ENCODE peak calls at places on chromosomes 12 and 14, in five cellular contexts. L is esophagus muscularis mucosa, M is cardiac fibroblast, E is fibroblast of lung, Z is astrocyte of the spinal cord. G is an unnamed sample.

GRCh38 chr12:39145175-39145999 is 240.0 kb upstream of the CPNE8 start:
- DNase-seq in E (peak; percentile 21), Z (peak; percentile 47), L (no peak), M (peak; percentile 20), G (peak; percentile 25)

GRCh38 chr14:77022219-77022852 is 6.2 kb downstream of the IRF2BPL start:
- DNase-seq in M (no peak), Z (no peak), L (no peak), E (no peak), G (no peak)

GRCh38 chr12:64059685-64060084 is 162.4 kb downstream of the KICS2 start:
- DNase-seq in M (peak; percentile 22), Z (no peak), L (no peak), E (no peak), G (no peak)

GRCh38 chr14:38297681-38298080 is 41.8 kb upstream of the CLEC14A start:
- DNase-seq in Z (peak; percentile 20), L (no peak), E (peak; percentile 44), M (peak; percentile 65), G (peak; percentile 71)

GRCh38 chr14:35687335-35687939 is 121.7 kb downstream of the RALGAPA1 start:
- DNase-seq in L (no peak), Z (peak; percentile 65), M (peak; percentile 75), E (peak; percentile 37), G (peak; percentile 67)

GRCh38 chr12:45898094-45898493 is 92.3 kb downstream of the SCAF11 start:
- DNase-seq in E (no peak), Z (no peak), L (no peak), M (no peak), G (no peak)

GRCh38 chr12:25629341-25629740 is 76.3 kb upstream of the LMNTD1 start:
- DNase-seq in M (no peak), Z (no peak), E (no peak), L (no peak), G (no peak)

GRCh38 chr12:120687570-120688289 is 781 bp downstream of the MLEC start:
- DNase-seq in E (peak; percentile 29), Z (no peak), M (peak; percentile 24), L (no peak), G (peak; percentile 24)

GRCh38 chr12:53495903-53496751 is 3.1 kb downstream of the MAP3K12 start:
- DNase-seq in E (peak; percentile 46), Z (peak; percentile 58), L (no peak), M (peak; percentile 71), G (peak; percentile 87)

GRCh38 chr12:68119724-68120211 is 39.8 kb downstream of the IFNG start:
- DNase-seq in L (no peak), M (no peak), Z (no peak), E (peak; percentile 6), G (no peak)

GRCh38 chr12:131089526-131090253 is 136.0 kb downstream of the ADGRD1 start:
- DNase-seq in E (no peak), L (no peak), M (no peak), Z (no peak), G (no peak)

GRCh38 chr12:5220835-5221234 is 177.2 kb downstream of the KCNA5 start:
- DNase-seq in L (no peak), M (no peak), Z (no peak), E (peak; percentile 42), G (no peak)

GRCh38 chr14:92624764-92625163 is 111.2 kb downstream of the RIN3 start:
- DNase-seq in L (no peak), M (no peak), Z (no peak), E (no peak), G (no peak)

GRCh38 chr12:107169200-107169599 is 75.9 kb upstream of the CRY1 start:
- DNase-seq in E (no peak), M (no peak), Z (no peak), L (no peak), G (no peak)

GRCh38 chr12:45732250-45732649 is 2.7 kb downstream of the ARID2 start:
- DNase-seq in M (peak; percentile 46), E (peak; percentile 46), L (no peak), Z (peak; percentile 23), G (peak; percentile 25)

GRCh38 chr14:76984297-76984696 is 44.2 kb downstream of the IRF2BPL start:
- DNase-seq in Z (no peak), M (no peak), L (no peak), E (no peak), G (no peak)

GRCh38 chr12:79983492-79983891 is 48.6 kb upstream of the PPP1R12A start:
- DNase-seq in E (peak; percentile 99), L (no peak), M (peak; percentile 68), Z (peak; percentile 87), G (peak; percentile 91)

DNA sequence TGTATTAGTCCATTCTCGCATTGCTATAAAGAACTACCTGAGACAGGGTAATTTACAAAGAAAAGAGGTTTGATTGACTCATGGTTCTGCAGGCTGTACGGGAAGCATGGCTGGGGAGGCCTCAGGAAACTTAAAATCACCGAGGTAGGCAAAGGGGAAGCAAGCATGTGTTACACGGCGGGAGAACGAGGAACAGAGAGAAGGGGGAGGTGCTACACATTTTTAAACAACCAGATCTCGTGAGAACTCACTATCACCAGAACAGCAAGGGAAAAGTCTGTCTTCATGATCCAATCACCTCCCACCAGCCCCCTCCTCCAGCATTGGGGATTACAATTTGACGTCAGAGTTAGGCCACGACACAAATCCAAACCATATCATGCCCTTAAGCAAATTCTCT is 13.3 kb upstream of the MAX start:
- DNase-seq in E (no peak), M (no peak), Z (no peak), L (peak; percentile 37), G (no peak)
- TF ChIP-seq CTCF in E (no peak), M (no peak), Z (no peak), L (no peak), G (no peak)

DNA sequence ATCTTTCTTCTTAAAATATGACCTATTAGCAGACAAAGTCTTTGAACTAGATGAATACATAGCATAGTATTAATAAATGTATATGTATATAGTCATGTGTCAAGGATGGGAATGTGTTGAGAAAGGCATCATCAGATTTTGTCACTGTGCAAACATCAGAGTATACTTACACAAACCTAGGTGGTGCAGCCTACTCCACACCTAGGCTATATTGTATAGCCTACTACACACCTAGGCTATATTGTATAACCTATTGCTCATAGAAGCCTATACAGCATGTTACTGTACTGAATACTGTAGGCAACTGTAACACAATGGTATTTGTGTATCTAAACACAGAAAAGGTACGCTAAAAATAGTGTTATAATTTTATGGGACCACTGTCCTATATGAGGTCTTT is 47.6 kb downstream of the PTPN21 start:
- DNase-seq in Z (no peak), M (no peak), L (no peak), E (no peak), G (no peak)
- H3K4me3 ChIP-seq in Z (no peak overlapping the region), M (no peak overlapping the region), L (no peak overlapping the region), E (no peak overlapping the region), G (no peak overlapping the region)

DNA sequence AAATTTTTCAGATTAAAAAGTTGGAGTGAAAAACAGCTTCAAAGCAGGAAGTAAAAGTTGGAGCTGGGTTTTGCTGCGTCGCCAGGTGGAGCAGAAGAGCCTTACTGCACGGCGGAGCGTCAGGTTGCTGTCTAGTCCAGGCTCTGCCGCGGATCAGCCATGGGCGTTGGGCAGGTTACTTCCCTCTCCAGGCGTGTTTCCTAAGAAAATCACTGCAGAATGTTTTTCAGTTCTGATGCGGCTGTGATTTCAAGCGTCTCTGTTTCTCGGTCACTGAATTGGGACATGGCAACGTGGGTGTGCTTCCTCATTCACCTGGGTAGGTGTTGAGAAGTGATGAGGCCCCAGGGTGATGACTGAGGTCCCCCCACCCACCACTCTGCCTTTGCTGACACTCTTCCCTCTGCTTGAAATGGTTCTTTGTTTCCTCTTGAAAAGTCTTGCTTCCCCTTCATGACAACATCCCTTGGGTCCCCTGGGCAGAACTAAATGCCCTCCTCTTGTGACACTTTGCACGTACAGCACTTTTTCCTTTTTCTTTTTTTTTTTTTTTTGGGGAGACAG is 7.6 kb downstream of the EVL start:
- DNase-seq in M (no peak), E (no peak), L (no peak), Z (no peak), G (no peak)
- TF ChIP-seq CTCF in M (no peak), E (no peak), L (no peak), Z (no peak), G (no peak)

GRCh38 chr14:69620981-69621380 is 9.6 kb downstream of the SUSD6 start:
- DNase-seq in E (no peak), L (no peak), Z (no peak), M (no peak), G (no peak)
- H3K4me3 ChIP-seq in E (no peak overlapping the region), L (no peak overlapping the region), Z (no peak overlapping the region), M (no peak overlapping the region), G (no peak overlapping the region)